ENCODE peak calls at places on chromosomes 2 and 18, in eight cellular contexts. E, U, C, M, K, T, P and Q are unnamed samples.

GRCh38 chr18:48560491-48560890 is 21.7 kb downstream of the CTIF start:
- DNase-seq in E (no peak), U (peak), C (no peak), M (no peak), K (no peak), T (no peak), P (no peak), Q (no peak)

GRCh38 chr2:30664761-30665358 is 142.4 kb downstream of the CAPN13 start:
- DNase-seq in E (no peak), U (peak), C (no peak), M (no peak), K (peak), T (no peak), P (peak), Q (no peak)

GRCh38 chr2:10610213-10610892 is 79.4 kb downstream of the NOL10 start:
- DNase-seq in E (no peak), U (no peak), C (no peak), M (no peak), K (no peak), T (no peak), P (no peak), Q (no peak)

GRCh38 chr2:151410485-151410833 is 757 bp downstream of the RIF1 start:
- DNase-seq in E (peak), U (no peak), C (no peak), M (no peak), K (no peak), T (peak), P (peak), Q (no peak)

GRCh38 chr18:75438891-75439290 is 11.4 kb upstream of the SMIM21 start:
- DNase-seq in E (no peak), U (no peak), C (no peak), M (no peak), K (no peak), T (no peak), P (no peak), Q (no peak)

GRCh38 chr2:47402805-47403691 is at the start of gene MSH2:
- DNase-seq in E (peak), U (peak), C (peak), M (peak), K (peak), T (peak), P (peak), Q (peak)

GRCh38 chr2:72144746-72145657 is 2.7 kb downstream of the CYP26B1 start:
- DNase-seq in E (no peak), U (peak), C (peak), M (no peak), K (no peak), T (no peak), P (peak), Q (no peak)

GRCh38 chr2:85273732-85274731 is 53.8 kb downstream of the TGOLN2 start:
- DNase-seq in E (no peak), U (no peak), C (no peak), M (no peak), K (peak), T (no peak), P (peak), Q (no peak)

GRCh38 chr18:28514699-28515098 is 337.8 kb upstream of the CDH2 start:
- DNase-seq in E (no peak), U (no peak), C (no peak), M (no peak), K (no peak), T (no peak), P (no peak), Q (no peak)